ENCODE peak calls at places on chromosomes 2 and 18, in four cellular contexts. R, B, N and U are unnamed samples.

GRCh38 chr2:179592167-179592936 is 269.1 kb downstream of the ZNF385B start:
- DNase-seq in N (no peak), R (no peak), B (no peak), U (no peak)

GRCh38 chr18:47260138-47260923 is 8.9 kb upstream of the SKOR2 start:
- DNase-seq in B (no peak), N (peak), R (peak), U (no peak)

GRCh38 chr2:197969391-197969893 is 165.0 kb downstream of the PLCL1 start:
- DNase-seq in R (peak), B (no peak), N (no peak), U (no peak)

GRCh38 chr18:58048243-58048642 is 4.2 kb downstream of the NEDD4L start:
- DNase-seq in R (no peak), B (no peak), N (no peak), U (no peak)

GRCh38 chr2:37926635-37927034 is 1.5 kb downstream of the RMDN2 start:
- DNase-seq in R (no peak), N (no peak), B (no peak), U (no peak)

GRCh38 chr18:67600781-67601180 is 84.3 kb upstream of the DSEL start:
- DNase-seq in B (no peak), R (no peak), N (no peak), U (no peak)

GRCh38 chr2:151423760-151424159 is 14.1 kb downstream of the RIF1 start:
- DNase-seq in B (no peak), R (no peak), N (no peak), U (no peak)

GRCh38 chr2:55923091-55923977 is at the start of gene EFEMP1:
- DNase-seq in R (no peak), N (peak), B (peak), U (no peak)

GRCh38 chr2:39845460-39846146 is 66.5 kb upstream of the THUMPD2 start:
- DNase-seq in R (no peak), N (peak), B (no peak), U (no peak)

GRCh38 chr18:79049506-79049905 is 19.7 kb upstream of the ATP9B start:
- DNase-seq in B (no peak), R (no peak), N (no peak), U (no peak)

GRCh38 chr2:149562304-149562703 is 25.3 kb downstream of the MMADHC start:
- DNase-seq in B (no peak), N (no peak), R (no peak), U (no peak)

GRCh38 chr2:231522418-231523180 is 7.6 kb downstream of the NMUR1 start:
- DNase-seq in B (no peak), N (no peak), R (no peak), U (no peak)

GRCh38 chr2:3349211-3349693 is 28.4 kb downstream of the EIPR1 start:
- DNase-seq in R (no peak), N (no peak), B (no peak), U (no peak)

DNA sequence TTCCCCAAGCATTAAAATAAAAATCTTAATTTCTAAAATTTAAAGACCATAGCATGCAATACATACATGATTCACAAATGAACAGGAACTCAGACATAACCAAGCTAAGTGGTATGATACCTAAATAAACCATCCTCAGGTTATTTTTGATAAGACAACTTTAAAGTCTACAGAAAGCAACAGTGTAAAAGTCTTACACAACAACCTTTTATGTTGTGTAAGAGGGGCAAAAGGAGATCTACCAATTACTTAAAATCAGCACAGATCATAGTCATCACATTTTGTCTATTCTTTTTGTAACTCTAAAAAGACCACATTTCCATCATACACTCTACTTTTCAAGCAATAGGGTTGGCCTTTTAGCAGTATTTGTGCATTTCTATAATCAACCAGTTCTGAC is 16.3 kb downstream of the SP3 start:
- DNase-seq in R (no peak), B (no peak), N (no peak), U (no peak)
- H3K27ac ChIP-seq in R (no peak), B (no peak), N (no peak), U (no peak)

DNA sequence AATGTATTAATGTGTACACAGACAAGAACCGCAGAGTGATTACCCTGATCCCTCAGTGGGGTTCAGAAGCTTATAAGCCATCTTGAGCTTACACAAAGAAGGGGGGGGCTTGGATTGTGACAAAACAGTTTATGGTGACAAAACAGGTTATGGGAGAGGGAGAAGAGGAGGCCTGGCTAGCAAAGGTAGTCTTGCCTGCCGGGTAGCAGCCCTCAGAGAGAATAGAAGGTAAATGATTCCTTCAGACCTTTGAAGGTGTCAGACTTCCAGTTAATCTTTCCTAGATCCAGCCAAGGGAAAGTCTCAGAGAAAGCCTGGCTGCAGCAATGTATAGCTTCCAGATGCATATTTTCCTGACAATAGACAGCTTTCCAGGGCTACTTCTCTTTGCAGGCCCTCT is 44.6 kb upstream of the RAPH1 start:
- DNase-seq in B (no peak), R (no peak), N (no peak), U (no peak)
- H3K27ac ChIP-seq in B (peak), R (no peak), N (no peak), U (no peak)

GRCh38 chr2:8230466-8230865 is 451.4 kb upstream of the ID2 start:
- DNase-seq in B (no peak), R (no peak), N (no peak), U (peak)

GRCh38 chr2:8225257-8225656 is 456.6 kb upstream of the ID2 start:
- DNase-seq in N (no peak), B (no peak), R (no peak), U (no peak)

GRCh38 chr2:8231909-8232308 is 449.9 kb upstream of the ID2 start:
- DNase-seq in R (no peak), B (no peak), N (no peak), U (peak)

GRCh38 chr2:8225798-8226197 is 456.1 kb upstream of the ID2 start:
- DNase-seq in N (no peak), R (no peak), B (no peak), U (no peak)

GRCh38 chr2:8229546-8229986 is 452.3 kb upstream of the ID2 start:
- DNase-seq in R (peak), B (no peak), N (peak), U (peak)
- H3K27ac ChIP-seq in R (no peak), B (peak), N (no peak), U (peak)

GRCh38 chr2:162092656-162093556 is 18.9 kb upstream of the DPP4 start:
- DNase-seq in B (no peak), N (peak), R (no peak), U (no peak)
- H3K27ac ChIP-seq in B (peak), N (peak), R (no peak), U (no peak)